ENCODE peak calls at places on chromosome 17, in seven cellular contexts. W, B, D, I, V, G and R are unnamed samples.

GRCh38 chr17:77963441-77963840 is 4.9 kb downstream of the TNRC6C start:
- DNase-seq in V (peak), G (no peak), I (peak), B (peak), D (no peak), W (peak), R (no peak)

GRCh38 chr17:2438823-2439222 is 38.0 kb upstream of the MNT start:
- DNase-seq in G (no peak), B (no peak), D (no peak), V (no peak), W (no peak), I (no peak), R (no peak)

GRCh38 chr17:49979748-49980479 is 10.9 kb downstream of the DLX4 start:
- DNase-seq in B (no peak), I (no peak), W (no peak), D (no peak), V (no peak), G (no peak), R (no peak)

GRCh38 chr17:19384723-19385391 is 2.1 kb downstream of the MFAP4 start:
- DNase-seq in I (peak), W (no peak), V (no peak), B (no peak), G (peak), D (no peak), R (no peak)

GRCh38 chr17:51366866-51367265 is 106.5 kb downstream of the UTP18 start:
- DNase-seq in I (no peak), B (no peak), G (no peak), V (no peak), D (no peak), W (no peak), R (no peak)

GRCh38 chr17:50171371-50172071 is 5.7 kb downstream of the SGCA start:
- DNase-seq in W (no peak), I (no peak), V (no peak), D (no peak), B (no peak), G (no peak), R (no peak)

GRCh38 chr17:28841901-28842281 is 699 bp downstream of the FAM222B start:
- DNase-seq in V (no peak), D (no peak), W (no peak), G (no peak), B (peak), I (no peak), R (no peak)

GRCh38 chr17:13297198-13297597 is 279.4 kb upstream of the ELAC2 start:
- DNase-seq in G (no peak), I (no peak), D (no peak), W (no peak), V (no peak), B (no peak), R (no peak)

GRCh38 chr17:73342057-73342522 is 30.3 kb upstream of the CDC42EP4 start:
- DNase-seq in G (peak), I (peak), W (no peak), B (peak), D (peak), V (peak), R (no peak)

GRCh38 chr17:49995055-49995738 is at the start of gene DLX3:
- DNase-seq in B (peak), D (peak), V (peak), I (peak), G (peak), W (no peak), R (no peak)

GRCh38 chr17:47995241-47995935 is 24.5 kb downstream of the CDK5RAP3 start:
- DNase-seq in V (no peak), G (no peak), D (peak), W (no peak), B (no peak), I (no peak), R (no peak)

GRCh38 chr17:9432121-9432866 is 143.3 kb downstream of the STX8 start:
- DNase-seq in W (no peak), B (peak), I (no peak), V (no peak), D (no peak), G (no peak), R (no peak)